ENCODE peak calls at places on chromosomes 2 and 18, in seven cellular contexts. G is MG63; W is lower leg skin; R is neuronal stem cell; L is brain microvascular endothelial cell; U is AG08395; J is stimulated activated naive CD8-positive, alpha-beta T cell treated with anti-CD3 and anti-CD28 coated beads, Interleukin-15, Interleukin-2, amounts not matched to agents 100 U/mL and 50 U/mL, for 24 hours. Q is an unnamed sample.

GRCh38 chr2:19861771-19862170 is 40.0 kb downstream of the TTC32 start:
- DNase-seq in G (no peak), W (no peak), R (no peak), L (no peak), U (peak; percentile 33), J (no peak), Q (no peak)

GRCh38 chr2:6863792-6864191 is 1.9 kb downstream of the CMPK2 start:
- DNase-seq in G (no peak), W (no peak), R (no peak), L (no peak), U (no peak), J (no peak), Q (no peak)

GRCh38 chr18:42850174-42850766 is 265.2 kb downstream of the RIT2 start:
- DNase-seq in G (no peak), W (no peak), R (no peak), L (no peak), U (no peak), J (no peak), Q (no peak)

GRCh38 chr2:85786865-85787264 is 33.1 kb downstream of the ATOH8 start:
- DNase-seq in G (no peak), W (no peak), R (no peak), L (no peak), U (no peak), J (no peak), Q (no peak)

GRCh38 chr18:79847606-79848293 is 50.0 kb downstream of the KCNG2 start:
- DNase-seq in G (peak; percentile 38), W (no peak), R (no peak), L (no peak), U (no peak), J (no peak), Q (peak; percentile 0)

GRCh38 chr18:2425426-2426317 is 145.6 kb downstream of the METTL4 start:
- DNase-seq in G (no peak), W (no peak), R (no peak), L (peak; percentile 34), U (no peak), J (no peak), Q (no peak)

GRCh38 chr2:202221873-202222272 is 16.5 kb downstream of the SUMO1 start:
- DNase-seq in G (no peak), W (no peak), R (no peak), L (peak; percentile 45), U (peak; percentile 37), J (no peak), Q (no peak)

GRCh38 chr2:30801821-30802455 is 5.3 kb downstream of the CAPN13 start:
- DNase-seq in G (no peak), W (no peak), R (no peak), L (no peak), U (no peak), J (no peak), Q (no peak)

GRCh38 chr2:19575618-19576017 is 217.2 kb upstream of the OSR1 start:
- DNase-seq in G (no peak), W (no peak), R (no peak), L (no peak), U (peak; percentile 21), J (no peak), Q (no peak)

GRCh38 chr2:135799738-135800137 is 37.2 kb downstream of the LCT start:
- DNase-seq in G (no peak), W (no peak), R (no peak), L (no peak), U (no peak), J (no peak), Q (no peak)

GRCh38 chr2:117644403-117644802 is 170.1 kb upstream of the DDX18 start:
- DNase-seq in G (no peak), W (no peak), R (no peak), L (no peak), U (no peak), J (no peak), Q (no peak)

GRCh38 chr2:44668336-44668735 is 273.2 kb upstream of the SIX3 start:
- DNase-seq in G (no peak), W (no peak), R (no peak), L (no peak), U (no peak), J (no peak), Q (no peak)

GRCh38 chr2:26685943-26686839 is 6.3 kb upstream of the KCNK3 start:
- DNase-seq in G (no peak), W (no peak), R (no peak), L (no peak), U (no peak), J (no peak), Q (no peak)

GRCh38 chr2:60958361-60958760 is 59.2 kb upstream of the PEX13 start:
- DNase-seq in G (no peak), W (no peak), R (no peak), L (peak; percentile 33), U (peak; percentile 19), J (no peak), Q (no peak)

GRCh38 chr2:18722101-18722500 is 132.7 kb upstream of the NT5C1B start:
- DNase-seq in G (no peak), W (no peak), R (no peak), L (peak; percentile 32), U (no peak), J (no peak), Q (no peak)

GRCh38 chr2:224576098-224576715 is 9.0 kb downstream of the CUL3 start:
- DNase-seq in G (no peak), W (no peak), R (no peak), L (no peak), U (no peak), J (no peak), Q (no peak)

GRCh38 chr2:240392084-240392947 is 43.1 kb upstream of the GPC1 start:
- DNase-seq in G (no peak), W (no peak), R (no peak), L (no peak), U (peak; percentile 55), J (no peak), Q (no peak)

GRCh38 chr2:239052720-239053665 is 205.1 kb downstream of the TWIST2 start:
- DNase-seq in G (no peak), W (no peak), R (no peak), L (no peak), U (no peak), J (no peak), Q (no peak)

GRCh38 chr2:38598991-38599295 is 3.8 kb downstream of the HNRNPLL start:
- DNase-seq in G (no peak), W (no peak), R (no peak), L (no peak), U (no peak), J (no peak), Q (no peak)

GRCh38 chr2:15485949-15486348 is 75.2 kb downstream of the NBAS start:
- DNase-seq in G (no peak), W (no peak), R (no peak), L (no peak), U (no peak), J (no peak), Q (no peak)

GRCh38 chr2:238231809-238232208 is 8.0 kb downstream of the HES6 start:
- DNase-seq in G (no peak), W (no peak), R (no peak), L (no peak), U (no peak), J (no peak), Q (no peak)

GRCh38 chr2:241063093-241063551 is 39.0 kb downstream of the MTERF4 start:
- DNase-seq in G (no peak), W (no peak), R (no peak), L (no peak), U (no peak), J (no peak), Q (no peak)

GRCh38 chr18:59967878-59968277 is 68.1 kb downstream of the PMAIP1 start:
- DNase-seq in G (no peak), W (no peak), R (no peak), L (no peak), U (no peak), J (no peak), Q (no peak)

GRCh38 chr18:49849331-49850217 is 36.2 kb upstream of the ACAA2 start:
- DNase-seq in G (peak; percentile 94), W (no peak), R (peak; percentile 17), L (peak; percentile 82), U (peak; percentile 88), J (no peak), Q (peak; percentile 33)

GRCh38 chr2:103809946-103810345 is 1044.0 kb upstream of the POU3F3 start:
- DNase-seq in G (no peak), W (no peak), R (no peak), L (no peak), U (no peak), J (no peak), Q (no peak)

GRCh38 chr2:68870215-68870614 is 982 bp downstream of the BMP10 start:
- DNase-seq in G (no peak), W (no peak), R (no peak), L (no peak), U (no peak), J (no peak), Q (no peak)

GRCh38 chr2:27622921-27623384 is 5.9 kb downstream of the CCDC121 start:
- DNase-seq in G (no peak), W (no peak), R (no peak), L (peak; percentile 62), U (peak; percentile 68), J (no peak), Q (no peak)

GRCh38 chr18:10430696-10431095 is 23.7 kb upstream of the APCDD1 start:
- DNase-seq in G (no peak), W (no peak), R (no peak), L (no peak), U (no peak), J (no peak), Q (no peak)

GRCh38 chr2:152558174-152559091 is 158.8 kb downstream of the PRPF40A start:
- DNase-seq in G (peak; percentile 63), W (no peak), R (no peak), L (peak; percentile 79), U (peak; percentile 84), J (no peak), Q (peak; percentile 66)

GRCh38 chr18:37249895-37250618 is 315.5 kb downstream of the CELF4 start:
- DNase-seq in G (no peak), W (no peak), R (no peak), L (no peak), U (no peak), J (no peak), Q (no peak)

Q was measured in NCI-H526 treated with DMSO at 0.1 percent for 48 hours.